ENCODE peak calls at places on chromosomes 4 and X, in seven cellular contexts. O is suprapubic skin, C is A549, B is uterus, A is ovary, R is upper lobe of left lung, P is K562. U is an unnamed sample. For H3K9me3, the result is how much of the 10 kb centered on the place peaks cover.

GRCh38 chr4:153643406-153644016 is 40.6 kb upstream of the TLR2 start:
- DNase-seq in O (no peak), C (peak), B (no peak), A (no peak), R (no peak), P (peak), U (no peak)

GRCh38 chr4:140609548-140610425 is 41.0 kb upstream of the UCP1 start:
- DNase-seq in O (no peak), C (peak), B (no peak), A (no peak), R (no peak), P (peak), U (no peak)

GRCh38 chr4:155569960-155570515 is 96.6 kb upstream of the GUCY1A1 start:
- DNase-seq in O (no peak), C (no peak), B (no peak), A (no peak), R (no peak), P (no peak), U (no peak)

GRCh38 chr4:183299464-183299863 is 20.6 kb downstream of the CLDN22 start:
- DNase-seq in O (no peak), C (no peak), B (no peak), A (no peak), R (no peak), P (no peak), U (no peak)

GRCh38 chr4:15238720-15239119 is 189.1 kb upstream of the C1QTNF7 start:
- DNase-seq in O (no peak), C (peak), B (no peak), A (peak), R (peak), P (peak), U (no peak)

GRCh38 chr4:18917689-18918088 is 896.1 kb upstream of the LCORL start:
- DNase-seq in O (no peak), C (no peak), B (no peak), A (no peak), R (no peak), P (no peak), U (no peak)

GRCh38 chr4:52091811-52092210 is 40.7 kb downstream of the SPATA18 start:
- DNase-seq in O (no peak), C (no peak), B (no peak), A (no peak), R (no peak), P (no peak), U (no peak)

GRCh38 chr4:179766938-179767337 is 2324.7 kb upstream of the AGA start:
- DNase-seq in O (no peak), C (no peak), B (no peak), A (no peak), R (no peak), P (no peak), U (no peak)

GRCh38 chrX:65595460-65595876 is 60.9 kb upstream of the LAS1L start:
- DNase-seq in O (peak), C (peak), B (peak), A (peak), R (peak), P (peak), U (peak)

GRCh38 chr4:7068279-7068842 is 497 bp upstream of the GRPEL1 start:
- DNase-seq in O (peak), C (no peak), B (no peak), A (no peak), R (no peak), P (peak), U (no peak)
- TF ChIP-seq CTCF in O (no peak), C (no peak), B (no peak), A (no peak), R (no peak), P (peak), U (no peak)

GRCh38 chrX:120561634-120562568 is 1.1 kb upstream of the CUL4B start:
- DNase-seq in O (no peak), C (no peak), B (no peak), A (no peak), R (no peak), P (no peak), U (no peak)

GRCh38 chrX:120559799-120560198 is 963 bp downstream of the CUL4B start:
- DNase-seq in O (no peak), C (no peak), B (no peak), A (no peak), R (peak), P (no peak), U (no peak)

GRCh38 chrX:120562569-120562926 is 1.8 kb upstream of the CUL4B start:
- DNase-seq in O (no peak), C (no peak), B (no peak), A (no peak), R (no peak), P (no peak), U (no peak)

GRCh38 chrX:120560405-120560841 is 339 bp downstream of the CUL4B start:
- DNase-seq in O (no peak), C (no peak), B (no peak), A (no peak), R (peak), P (no peak), U (no peak)

GRCh38 chrX:120560842-120561633 is at the start of gene CUL4B:
- DNase-seq in O (peak), C (peak), B (peak), A (peak), R (peak), P (peak), U (peak)
- TF ChIP-seq POLR2A in O (no peak), C (peak), B (peak), A (peak), R (no peak), P (peak), U (no peak)

GRCh38 chrX:55004231-55004630 is 4.1 kb downstream of the APEX2 start:
- DNase-seq in O (no peak), C (no peak), B (no peak), A (no peak), R (no peak), P (no peak), U (no peak)
- H3K9me3 ChIP-seq in O (under half), C (under half), B (under half), A (under half), R (under half), P (under half), U (under half)

GRCh38 chr4:74038161-74039064 is at the start of gene CXCL3:
- DNase-seq in O (peak), C (peak), B (peak), A (peak), R (peak), P (peak), U (no peak)
- TF ChIP-seq CTCF in O (peak), C (peak), B (peak), A (no peak), R (peak), P (peak), U (peak)

U was measured in esophagus squamous epithelium.